ENCODE peak calls at places on chromosomes 12 and 14, in four cellular contexts. T, Z, K and U are unnamed samples.

GRCh38 chr14:92748259-92749016 is at the start of gene LGMN:
- DNase-seq in T (peak; percentile 95), Z (peak; percentile 86), K (peak; percentile 91), U (peak; percentile 87)

GRCh38 chr12:112116232-112117060 is 7.9 kb upstream of the NAA25 start:
- DNase-seq in T (peak; percentile 90), Z (peak; percentile 48), K (peak; percentile 15), U (peak; percentile 34)

GRCh38 chr12:3049596-3050314 is 27.4 kb upstream of the TSPAN9 start:
- DNase-seq in T (no peak), Z (no peak), K (no peak), U (no peak)

GRCh38 chr12:70719672-70720420 is 82.6 kb upstream of the PTPRB start:
- DNase-seq in T (peak; percentile 68), Z (peak; percentile 45), K (no peak), U (peak; percentile 41)

GRCh38 chr12:87428701-87429277 is 600.4 kb downstream of the C12orf50 start:
- DNase-seq in T (peak; percentile 73), Z (peak; percentile 68), K (no peak), U (no peak)

GRCh38 chr14:105154476-105154871 is 14.1 kb downstream of the JAG2 start:
- DNase-seq in T (no peak), Z (no peak), K (no peak), U (no peak)

GRCh38 chr14:102235275-102235897 is 69.6 kb downstream of the MOK start:
- DNase-seq in T (peak; percentile 96), Z (peak; percentile 87), K (no peak), U (peak; percentile 70)

GRCh38 chr12:41479431-41479830 is 291.3 kb downstream of the PDZRN4 start:
- DNase-seq in T (no peak), Z (no peak), K (no peak), U (no peak)

GRCh38 chr12:2803635-2804380 is 8.7 kb upstream of the ITFG2 start:
- DNase-seq in T (no peak), Z (no peak), K (no peak), U (no peak)

DNA sequence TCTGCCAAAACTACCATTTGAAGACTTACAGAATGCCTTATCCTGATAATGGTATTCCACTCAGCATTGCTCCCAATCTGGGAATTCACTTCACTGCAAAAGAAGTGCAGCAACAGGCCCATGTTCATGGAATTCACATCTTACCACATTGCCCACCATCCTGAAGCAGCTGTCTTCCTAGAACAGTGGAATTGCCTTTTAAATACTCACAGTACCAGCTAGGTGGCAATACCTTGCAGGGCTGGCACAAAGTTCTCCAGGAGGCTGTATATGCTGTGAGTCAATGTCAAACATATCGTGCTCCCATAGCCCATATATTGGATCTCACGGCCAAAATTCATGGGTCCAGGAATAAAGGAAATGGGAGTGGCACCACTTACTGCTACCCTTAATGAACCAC is 83.8 kb upstream of the PLEKHG7 start:
- DNase-seq in T (no peak), Z (no peak), K (no peak), U (no peak)
- TF ChIP-seq CTCF in T (no peak), Z (no peak), K (no peak), U (no peak)

GRCh38 chr14:63367742-63368364 is 49.1 kb upstream of the GPHB5 start:
- DNase-seq in T (no peak), Z (no peak), K (no peak), U (no peak)
- TF ChIP-seq CTCF in T (peak; percentile 23), Z (no peak), K (no peak), U (no peak)

GRCh38 chr14:94707494-94707893 is 62.4 kb downstream of the GSC start:
- DNase-seq in T (no peak), Z (no peak), K (no peak), U (no peak)
- TF ChIP-seq CTCF in T (peak; percentile 41), Z (no peak), K (no peak), U (peak; percentile 39)

DNA sequence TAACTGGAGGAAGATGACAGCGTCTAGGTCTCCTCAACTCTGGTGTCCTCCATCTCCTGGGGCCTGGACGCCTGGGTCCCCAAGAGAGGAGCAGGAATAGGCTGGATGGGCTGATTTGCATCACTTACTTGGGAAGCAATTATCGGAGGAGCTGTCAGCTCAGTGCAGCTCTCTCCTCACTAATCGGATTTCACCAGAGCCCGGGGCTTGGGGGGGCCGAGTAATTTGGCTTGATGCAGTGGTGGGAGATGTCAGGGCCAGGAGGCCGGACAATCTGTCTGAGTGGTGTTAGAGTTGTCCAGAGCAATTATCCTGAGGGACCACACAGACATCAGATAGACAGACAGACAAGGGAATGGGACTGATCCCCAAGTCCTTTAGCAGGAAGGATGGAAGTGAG is 4.7 kb upstream of the SMUG1 start:
- DNase-seq in T (no peak), Z (no peak), K (no peak), U (no peak)
- TF ChIP-seq CTCF in T (no peak), Z (no peak), K (no peak), U (no peak)

DNA sequence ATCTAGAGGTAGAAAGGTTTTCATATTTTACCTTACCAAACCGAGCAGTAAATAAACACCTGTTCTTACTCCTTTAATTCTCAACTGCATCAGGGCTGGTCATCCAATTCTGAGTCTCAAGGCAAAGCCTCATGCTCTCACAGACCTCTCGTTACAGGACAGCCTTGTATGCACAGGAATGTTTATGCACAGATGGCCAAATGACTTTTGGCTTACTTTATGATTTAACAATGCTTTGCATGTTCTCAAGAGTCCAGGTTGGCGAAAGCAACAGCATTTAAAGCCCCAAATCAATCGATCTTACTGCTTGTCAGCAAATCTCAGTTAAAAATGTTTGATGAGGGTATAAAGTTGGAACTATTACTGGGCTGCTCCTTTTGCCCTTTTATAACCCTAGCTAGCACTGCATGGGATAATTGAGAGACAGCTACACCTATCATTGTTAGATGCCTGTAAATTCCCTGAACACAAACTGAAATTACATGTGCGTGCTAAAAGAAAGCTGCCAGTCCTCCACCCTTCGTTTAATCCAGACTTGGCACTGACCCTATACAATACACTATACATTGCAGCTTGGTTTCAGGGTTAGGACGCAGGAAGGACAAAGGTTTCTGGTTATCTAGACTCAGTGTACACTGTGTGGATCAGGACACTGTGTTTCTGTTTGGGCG is 63.6 kb downstream of the TMCC3 start:
- DNase-seq in T (peak; percentile 19), Z (peak; percentile 46), K (no peak), U (no peak)
- TF ChIP-seq CTCF in T (no peak), Z (no peak), K (no peak), U (no peak)